ENCODE peak calls at places on chromosomes 11 and 22, in eight cellular contexts. One of them, this sample, is unnamed.

GRCh38 chr11:117610901-117611300 is 186.1 kb downstream of the DSCAML1 start:
- DNase-seq in activated CD8-positive, alpha-beta T cell treated with anti-CD3 and anti-CD28 coated beads for 36 hours: no peak
- DNase-seq in T-helper 1 cell: no peak
- DNase-seq in tibial artery: no peak
- DNase-seq in body of pancreas: no peak
- DNase-seq in GM12864: no peak
- DNase-seq in activated CD8-positive, alpha-beta memory T cell treated with anti-CD3 and anti-CD28 coated beads, Interleukin-2, amount 50 U/mL, for 48 hours: no peak
- DNase-seq in left lobe of liver: no peak
- DNase-seq in this sample: no peak

GRCh38 chr22:45896153-45896951 is 80.6 kb downstream of the WNT7B start:
- DNase-seq in tibial artery: no peak
- DNase-seq in T-helper 1 cell: no peak
- DNase-seq in left lobe of liver: no peak
- DNase-seq in body of pancreas: peak
- DNase-seq in GM12864: no peak
- DNase-seq in activated CD8-positive, alpha-beta memory T cell treated with anti-CD3 and anti-CD28 coated beads, Interleukin-2, amount 50 U/mL, for 48 hours: no peak
- DNase-seq in activated CD8-positive, alpha-beta T cell treated with anti-CD3 and anti-CD28 coated beads for 36 hours: no peak
- DNase-seq in this sample: peak

GRCh38 chr11:130006929-130007328 is 4.3 kb upstream of the PRDM10 start:
- DNase-seq in GM12864: no peak
- DNase-seq in body of pancreas: no peak
- DNase-seq in activated CD8-positive, alpha-beta memory T cell treated with anti-CD3 and anti-CD28 coated beads, Interleukin-2, amount 50 U/mL, for 48 hours: no peak
- DNase-seq in tibial artery: no peak
- DNase-seq in activated CD8-positive, alpha-beta T cell treated with anti-CD3 and anti-CD28 coated beads for 36 hours: no peak
- DNase-seq in T-helper 1 cell: no peak
- DNase-seq in left lobe of liver: no peak
- DNase-seq in this sample: no peak

GRCh38 chr11:118306556-118306955 is 2.0 kb downstream of the CD3E start:
- DNase-seq in activated CD8-positive, alpha-beta T cell treated with anti-CD3 and anti-CD28 coated beads for 36 hours: peak
- DNase-seq in GM12864: no peak
- DNase-seq in T-helper 1 cell: peak
- DNase-seq in left lobe of liver: no peak
- DNase-seq in activated CD8-positive, alpha-beta memory T cell treated with anti-CD3 and anti-CD28 coated beads, Interleukin-2, amount 50 U/mL, for 48 hours: peak
- DNase-seq in tibial artery: no peak
- DNase-seq in body of pancreas: no peak
- DNase-seq in this sample: no peak

GRCh38 chr11:63837719-63838118 is 1.2 kb upstream of the MARK2 start:
- DNase-seq in T-helper 1 cell: no peak
- DNase-seq in body of pancreas: peak
- DNase-seq in activated CD8-positive, alpha-beta memory T cell treated with anti-CD3 and anti-CD28 coated beads, Interleukin-2, amount 50 U/mL, for 48 hours: no peak
- DNase-seq in activated CD8-positive, alpha-beta T cell treated with anti-CD3 and anti-CD28 coated beads for 36 hours: no peak
- DNase-seq in tibial artery: no peak
- DNase-seq in left lobe of liver: no peak
- DNase-seq in GM12864: no peak
- DNase-seq in this sample: no peak

GRCh38 chr11:61903845-61904244 is 12.5 kb upstream of the FADS3 start:
- DNase-seq in activated CD8-positive, alpha-beta memory T cell treated with anti-CD3 and anti-CD28 coated beads, Interleukin-2, amount 50 U/mL, for 48 hours: no peak
- DNase-seq in activated CD8-positive, alpha-beta T cell treated with anti-CD3 and anti-CD28 coated beads for 36 hours: no peak
- DNase-seq in T-helper 1 cell: no peak
- DNase-seq in GM12864: no peak
- DNase-seq in left lobe of liver: no peak
- DNase-seq in tibial artery: no peak
- DNase-seq in body of pancreas: no peak
- DNase-seq in this sample: no peak

GRCh38 chr22:29149841-29150555 is 55.7 kb upstream of the EMID1 start:
- DNase-seq in T-helper 1 cell: no peak
- DNase-seq in body of pancreas: no peak
- DNase-seq in tibial artery: peak
- DNase-seq in activated CD8-positive, alpha-beta memory T cell treated with anti-CD3 and anti-CD28 coated beads, Interleukin-2, amount 50 U/mL, for 48 hours: no peak
- DNase-seq in activated CD8-positive, alpha-beta T cell treated with anti-CD3 and anti-CD28 coated beads for 36 hours: no peak
- DNase-seq in GM12864: no peak
- DNase-seq in left lobe of liver: no peak
- DNase-seq in this sample: no peak

GRCh38 chr22:32926600-32926999 is 125.1 kb downstream of the TIMP3 start:
- DNase-seq in tibial artery: no peak
- DNase-seq in T-helper 1 cell: no peak
- DNase-seq in activated CD8-positive, alpha-beta T cell treated with anti-CD3 and anti-CD28 coated beads for 36 hours: peak
- DNase-seq in left lobe of liver: no peak
- DNase-seq in GM12864: no peak
- DNase-seq in body of pancreas: no peak
- DNase-seq in activated CD8-positive, alpha-beta memory T cell treated with anti-CD3 and anti-CD28 coated beads, Interleukin-2, amount 50 U/mL, for 48 hours: no peak
- DNase-seq in this sample: no peak

GRCh38 chr11:488062-488461 is 19.0 kb downstream of the RNH1 start:
- DNase-seq in body of pancreas: no peak
- DNase-seq in left lobe of liver: no peak
- DNase-seq in activated CD8-positive, alpha-beta memory T cell treated with anti-CD3 and anti-CD28 coated beads, Interleukin-2, amount 50 U/mL, for 48 hours: no peak
- DNase-seq in GM12864: no peak
- DNase-seq in activated CD8-positive, alpha-beta T cell treated with anti-CD3 and anti-CD28 coated beads for 36 hours: no peak
- DNase-seq in tibial artery: no peak
- DNase-seq in T-helper 1 cell: no peak
- DNase-seq in this sample: no peak

GRCh38 chr11:113091578-113091844 is 130.3 kb downstream of the NCAM1 start:
- DNase-seq in GM12864: no peak
- DNase-seq in activated CD8-positive, alpha-beta memory T cell treated with anti-CD3 and anti-CD28 coated beads, Interleukin-2, amount 50 U/mL, for 48 hours: no peak
- DNase-seq in activated CD8-positive, alpha-beta T cell treated with anti-CD3 and anti-CD28 coated beads for 36 hours: no peak
- DNase-seq in T-helper 1 cell: no peak
- DNase-seq in tibial artery: no peak
- DNase-seq in body of pancreas: no peak
- DNase-seq in left lobe of liver: no peak
- DNase-seq in this sample: no peak

GRCh38 chr11:44795803-44796535 is 69.2 kb downstream of the TSPAN18 start:
- DNase-seq in body of pancreas: no peak
- DNase-seq in activated CD8-positive, alpha-beta memory T cell treated with anti-CD3 and anti-CD28 coated beads, Interleukin-2, amount 50 U/mL, for 48 hours: no peak
- DNase-seq in T-helper 1 cell: no peak
- DNase-seq in left lobe of liver: no peak
- DNase-seq in tibial artery: no peak
- DNase-seq in activated CD8-positive, alpha-beta T cell treated with anti-CD3 and anti-CD28 coated beads for 36 hours: no peak
- DNase-seq in GM12864: no peak
- DNase-seq in this sample: no peak

GRCh38 chr11:69446108-69446507 is 35.4 kb upstream of the LINC01488 start:
- DNase-seq in activated CD8-positive, alpha-beta T cell treated with anti-CD3 and anti-CD28 coated beads for 36 hours: no peak
- DNase-seq in body of pancreas: no peak
- DNase-seq in T-helper 1 cell: no peak
- DNase-seq in activated CD8-positive, alpha-beta memory T cell treated with anti-CD3 and anti-CD28 coated beads, Interleukin-2, amount 50 U/mL, for 48 hours: no peak
- DNase-seq in left lobe of liver: no peak
- DNase-seq in tibial artery: peak
- DNase-seq in GM12864: no peak
- DNase-seq in this sample: no peak

GRCh38 chr11:75565221-75565814 is 3.3 kb downstream of the SERPINH1 start:
- DNase-seq in left lobe of liver: no peak
- DNase-seq in T-helper 1 cell: no peak
- DNase-seq in activated CD8-positive, alpha-beta memory T cell treated with anti-CD3 and anti-CD28 coated beads, Interleukin-2, amount 50 U/mL, for 48 hours: no peak
- DNase-seq in activated CD8-positive, alpha-beta T cell treated with anti-CD3 and anti-CD28 coated beads for 36 hours: no peak
- DNase-seq in body of pancreas: peak
- DNase-seq in GM12864: no peak
- DNase-seq in tibial artery: peak
- DNase-seq in this sample: peak

GRCh38 chr11:118912742-118913410 is 12.8 kb downstream of the BCL9L start:
- DNase-seq in left lobe of liver: no peak
- DNase-seq in GM12864: no peak
- DNase-seq in activated CD8-positive, alpha-beta memory T cell treated with anti-CD3 and anti-CD28 coated beads, Interleukin-2, amount 50 U/mL, for 48 hours: no peak
- DNase-seq in activated CD8-positive, alpha-beta T cell treated with anti-CD3 and anti-CD28 coated beads for 36 hours: peak
- DNase-seq in tibial artery: no peak
- DNase-seq in T-helper 1 cell: no peak
- DNase-seq in body of pancreas: peak
- DNase-seq in this sample: no peak

GRCh38 chr11:78606667-78607066 is 32.0 kb upstream of the NARS2 start:
- DNase-seq in T-helper 1 cell: no peak
- DNase-seq in left lobe of liver: no peak
- DNase-seq in tibial artery: no peak
- DNase-seq in activated CD8-positive, alpha-beta memory T cell treated with anti-CD3 and anti-CD28 coated beads, Interleukin-2, amount 50 U/mL, for 48 hours: no peak
- DNase-seq in body of pancreas: no peak
- DNase-seq in GM12864: no peak
- DNase-seq in activated CD8-positive, alpha-beta T cell treated with anti-CD3 and anti-CD28 coated beads for 36 hours: no peak
- DNase-seq in this sample: no peak

GRCh38 chr11:37449146-37449545 is 851.1 kb upstream of the RAG2 start:
- DNase-seq in activated CD8-positive, alpha-beta T cell treated with anti-CD3 and anti-CD28 coated beads for 36 hours: no peak
- DNase-seq in body of pancreas: peak
- DNase-seq in activated CD8-positive, alpha-beta memory T cell treated with anti-CD3 and anti-CD28 coated beads, Interleukin-2, amount 50 U/mL, for 48 hours: no peak
- DNase-seq in T-helper 1 cell: no peak
- DNase-seq in GM12864: no peak
- DNase-seq in left lobe of liver: peak
- DNase-seq in tibial artery: no peak
- DNase-seq in this sample: no peak

GRCh38 chr11:749731-750130 is 2.5 kb downstream of the TALDO1 start:
- DNase-seq in GM12864: no peak
- DNase-seq in body of pancreas: no peak
- DNase-seq in activated CD8-positive, alpha-beta T cell treated with anti-CD3 and anti-CD28 coated beads for 36 hours: no peak
- DNase-seq in left lobe of liver: no peak
- DNase-seq in tibial artery: no peak
- DNase-seq in activated CD8-positive, alpha-beta memory T cell treated with anti-CD3 and anti-CD28 coated beads, Interleukin-2, amount 50 U/mL, for 48 hours: no peak
- DNase-seq in T-helper 1 cell: no peak
- DNase-seq in this sample: no peak

GRCh38 chr22:39481054-39481453 is 21.0 kb upstream of the MIEF1 start:
- DNase-seq in tibial artery: no peak
- DNase-seq in GM12864: no peak
- DNase-seq in T-helper 1 cell: no peak
- DNase-seq in left lobe of liver: no peak
- DNase-seq in body of pancreas: no peak
- DNase-seq in activated CD8-positive, alpha-beta T cell treated with anti-CD3 and anti-CD28 coated beads for 36 hours: no peak
- DNase-seq in activated CD8-positive, alpha-beta memory T cell treated with anti-CD3 and anti-CD28 coated beads, Interleukin-2, amount 50 U/mL, for 48 hours: no peak
- DNase-seq in this sample: no peak

GRCh38 chr22:29706991-29707390 is 12.8 kb upstream of the CABP7 start:
- DNase-seq in tibial artery: no peak
- DNase-seq in left lobe of liver: no peak
- DNase-seq in T-helper 1 cell: no peak
- DNase-seq in GM12864: no peak
- DNase-seq in activated CD8-positive, alpha-beta T cell treated with anti-CD3 and anti-CD28 coated beads for 36 hours: no peak
- DNase-seq in body of pancreas: peak
- DNase-seq in activated CD8-positive, alpha-beta memory T cell treated with anti-CD3 and anti-CD28 coated beads, Interleukin-2, amount 50 U/mL, for 48 hours: no peak
- DNase-seq in this sample: no peak

GRCh38 chr11:59787816-59788215 is 22.8 kb downstream of the MRPL16 start:
- DNase-seq in activated CD8-positive, alpha-beta memory T cell treated with anti-CD3 and anti-CD28 coated beads, Interleukin-2, amount 50 U/mL, for 48 hours: no peak
- DNase-seq in tibial artery: no peak
- DNase-seq in activated CD8-positive, alpha-beta T cell treated with anti-CD3 and anti-CD28 coated beads for 36 hours: no peak
- DNase-seq in T-helper 1 cell: no peak
- DNase-seq in GM12864: no peak
- DNase-seq in left lobe of liver: no peak
- DNase-seq in body of pancreas: no peak
- DNase-seq in this sample: no peak

GRCh38 chr11:61747389-61748285 is 4.8 kb upstream of the MYRF start:
- DNase-seq in GM12864: no peak
- DNase-seq in body of pancreas: peak
- DNase-seq in T-helper 1 cell: no peak
- DNase-seq in activated CD8-positive, alpha-beta T cell treated with anti-CD3 and anti-CD28 coated beads for 36 hours: peak
- DNase-seq in tibial artery: peak
- DNase-seq in activated CD8-positive, alpha-beta memory T cell treated with anti-CD3 and anti-CD28 coated beads, Interleukin-2, amount 50 U/mL, for 48 hours: peak
- DNase-seq in left lobe of liver: peak
- DNase-seq in this sample: peak

GRCh38 chr22:46563381-46564083 is 26.1 kb upstream of the CELSR1 start:
- DNase-seq in activated CD8-positive, alpha-beta T cell treated with anti-CD3 and anti-CD28 coated beads for 36 hours: peak
- DNase-seq in T-helper 1 cell: peak
- DNase-seq in tibial artery: peak
- DNase-seq in activated CD8-positive, alpha-beta memory T cell treated with anti-CD3 and anti-CD28 coated beads, Interleukin-2, amount 50 U/mL, for 48 hours: peak
- DNase-seq in body of pancreas: peak
- DNase-seq in left lobe of liver: peak
- DNase-seq in GM12864: no peak
- DNase-seq in this sample: peak

GRCh38 chr22:49368221-49368975 is 459.3 kb downstream of the BRD1 start:
- DNase-seq in activated CD8-positive, alpha-beta memory T cell treated with anti-CD3 and anti-CD28 coated beads, Interleukin-2, amount 50 U/mL, for 48 hours: peak
- DNase-seq in tibial artery: peak
- DNase-seq in GM12864: no peak
- DNase-seq in T-helper 1 cell: no peak
- DNase-seq in body of pancreas: no peak
- DNase-seq in activated CD8-positive, alpha-beta T cell treated with anti-CD3 and anti-CD28 coated beads for 36 hours: no peak
- DNase-seq in left lobe of liver: peak
- DNase-seq in this sample: peak

GRCh38 chr11:60343094-60343704 is 16.1 kb downstream of the MS4A6E start:
- DNase-seq in activated CD8-positive, alpha-beta memory T cell treated with anti-CD3 and anti-CD28 coated beads, Interleukin-2, amount 50 U/mL, for 48 hours: no peak
- DNase-seq in GM12864: no peak
- DNase-seq in body of pancreas: no peak
- DNase-seq in tibial artery: no peak
- DNase-seq in activated CD8-positive, alpha-beta T cell treated with anti-CD3 and anti-CD28 coated beads for 36 hours: peak
- DNase-seq in left lobe of liver: no peak
- DNase-seq in T-helper 1 cell: no peak
- DNase-seq in this sample: no peak

GRCh38 chr11:9669954-9670353 is 6.1 kb downstream of the SWAP70 start:
- DNase-seq in activated CD8-positive, alpha-beta T cell treated with anti-CD3 and anti-CD28 coated beads for 36 hours: no peak
- DNase-seq in activated CD8-positive, alpha-beta memory T cell treated with anti-CD3 and anti-CD28 coated beads, Interleukin-2, amount 50 U/mL, for 48 hours: no peak
- DNase-seq in GM12864: no peak
- DNase-seq in body of pancreas: no peak
- DNase-seq in left lobe of liver: no peak
- DNase-seq in tibial artery: no peak
- DNase-seq in T-helper 1 cell: no peak
- DNase-seq in this sample: no peak

GRCh38 chr22:44930016-44930710 is 79.6 kb downstream of the PHF21B start:
- DNase-seq in activated CD8-positive, alpha-beta memory T cell treated with anti-CD3 and anti-CD28 coated beads, Interleukin-2, amount 50 U/mL, for 48 hours: no peak
- DNase-seq in T-helper 1 cell: no peak
- DNase-seq in body of pancreas: no peak
- DNase-seq in tibial artery: no peak
- DNase-seq in activated CD8-positive, alpha-beta T cell treated with anti-CD3 and anti-CD28 coated beads for 36 hours: no peak
- DNase-seq in left lobe of liver: no peak
- DNase-seq in GM12864: no peak
- DNase-seq in this sample: no peak

GRCh38 chr11:19934828-19935259 is 222.2 kb downstream of the NAV2 start:
- DNase-seq in left lobe of liver: no peak
- DNase-seq in tibial artery: no peak
- DNase-seq in GM12864: no peak
- DNase-seq in activated CD8-positive, alpha-beta memory T cell treated with anti-CD3 and anti-CD28 coated beads, Interleukin-2, amount 50 U/mL, for 48 hours: no peak
- DNase-seq in body of pancreas: no peak
- DNase-seq in T-helper 1 cell: no peak
- DNase-seq in activated CD8-positive, alpha-beta T cell treated with anti-CD3 and anti-CD28 coated beads for 36 hours: no peak
- DNase-seq in this sample: no peak

GRCh38 chr11:92670293-92670890 is 299.1 kb upstream of the MTNR1B start:
- DNase-seq in body of pancreas: no peak
- DNase-seq in activated CD8-positive, alpha-beta T cell treated with anti-CD3 and anti-CD28 coated beads for 36 hours: no peak
- DNase-seq in tibial artery: no peak
- DNase-seq in left lobe of liver: no peak
- DNase-seq in T-helper 1 cell: no peak
- DNase-seq in GM12864: no peak
- DNase-seq in activated CD8-positive, alpha-beta memory T cell treated with anti-CD3 and anti-CD28 coated beads, Interleukin-2, amount 50 U/mL, for 48 hours: no peak
- DNase-seq in this sample: no peak

GRCh38 chr11:46159694-46160093 is 38.4 kb upstream of the PHF21A start:
- DNase-seq in GM12864: no peak
- DNase-seq in activated CD8-positive, alpha-beta T cell treated with anti-CD3 and anti-CD28 coated beads for 36 hours: no peak
- DNase-seq in activated CD8-positive, alpha-beta memory T cell treated with anti-CD3 and anti-CD28 coated beads, Interleukin-2, amount 50 U/mL, for 48 hours: no peak
- DNase-seq in left lobe of liver: no peak
- DNase-seq in body of pancreas: no peak
- DNase-seq in T-helper 1 cell: no peak
- DNase-seq in tibial artery: no peak
- DNase-seq in this sample: no peak

GRCh38 chr11:128519353-128519752 is 68.0 kb downstream of the ETS1 start:
- DNase-seq in tibial artery: no peak
- DNase-seq in T-helper 1 cell: no peak
- DNase-seq in GM12864: no peak
- DNase-seq in left lobe of liver: no peak
- DNase-seq in body of pancreas: no peak
- DNase-seq in activated CD8-positive, alpha-beta memory T cell treated with anti-CD3 and anti-CD28 coated beads, Interleukin-2, amount 50 U/mL, for 48 hours: no peak
- DNase-seq in activated CD8-positive, alpha-beta T cell treated with anti-CD3 and anti-CD28 coated beads for 36 hours: peak
- DNase-seq in this sample: no peak

This sample was measured in upper lobe of left lung.